ENCODE peak calls at places on chromosome 9, in nine cellular contexts. P is activated CD8-positive, alpha-beta T cell treated with anti-CD3 and anti-CD28 coated beads for 36 hours; H is foreskin keratinocyte; N is stimulated activated effector memory CD8-positive, alpha-beta T cell treated with anti-CD3 and anti-CD28 coated beads, Interleukin-12 subunit alpha, Interleukin-12 subunit beta, amount 100 ng/mL, for 72 hours; Q is upper lobe of left lung; V is heart left ventricle; M is naive thymus-derived CD8-positive, alpha-beta T cell; R is stimulated activated naive B cell treated with anti-CD40 and anti-IgM and Interleukin-4, amounts not matched to agents 10 μg/mL and 1 μg/mL and 100 μg/mL, for 72 hours; K is activated T-helper 17 cell treated with anti-CD3 and anti-CD28 coated beads, Interleukin-2, amount 50 U/mL, for 72 hours. I is an unnamed sample.
A peak's percentile ranks its signal among the peaks of the same experiment; 100 is the strongest.

GRCh38 chr9:133572821-133573361 is 36.3 kb downstream of the FAM163B start:
- ATAC-seq in P (no peak), H (no peak), N (no peak), Q (peak; percentile 7), V (peak; percentile 91), M (no peak), R (no peak), K (no peak), I (peak; percentile 75)

GRCh38 chr9:99000480-99001395 is 57.0 kb downstream of the COL15A1 start:
- ATAC-seq in P (peak; percentile 75), H (peak; percentile 58), N (peak; percentile 61), Q (no peak), V (no peak), M (peak; percentile 86), R (peak; percentile 90), K (peak; percentile 65), I (no peak)

GRCh38 chr9:75289332-75289731 is 201.0 kb downstream of the OSTF1 start:
- ATAC-seq in P (no peak), H (no peak), N (no peak), Q (no peak), V (no peak), M (no peak), R (no peak), K (no peak), I (no peak)

GRCh38 chr9:114231218-114232090 is 76.1 kb downstream of the COL27A1 start:
- ATAC-seq in P (no peak), H (no peak), N (no peak), Q (no peak), V (no peak), M (no peak), R (no peak), K (no peak), I (no peak)

GRCh38 chr9:31210982-31211570 is 1173.4 kb upstream of the ACO1 start:
- ATAC-seq in P (peak; percentile 56), H (no peak), N (peak; percentile 44), Q (no peak), V (no peak), M (no peak), R (peak; percentile 92), K (peak; percentile 37), I (no peak)

GRCh38 chr9:136295055-136295454 is 8.8 kb downstream of the CCDC187 start:
- ATAC-seq in P (no peak), H (no peak), N (no peak), Q (no peak), V (no peak), M (no peak), R (no peak), K (no peak), I (no peak)

GRCh38 chr9:108525214-108525613 is 330.6 kb downstream of the ACTL7B start:
- ATAC-seq in P (no peak), H (no peak), N (no peak), Q (peak; percentile 19), V (peak; percentile 38), M (no peak), R (no peak), K (no peak), I (peak; percentile 58)

GRCh38 chr9:125472926-125473701 is 211.5 kb downstream of the GAPVD1 start:
- ATAC-seq in P (no peak), H (no peak), N (no peak), Q (peak; percentile 44), V (peak; percentile 90), M (no peak), R (no peak), K (no peak), I (peak; percentile 49)

GRCh38 chr9:130499804-130500263 is 55.1 kb downstream of the ASS1 start:
- ATAC-seq in P (peak; percentile 67), H (peak; percentile 53), N (no peak), Q (no peak), V (peak; percentile 64), M (no peak), R (no peak), K (peak; percentile 38), I (no peak)

GRCh38 chr9:73270967-73271722 is 119.5 kb downstream of the ANXA1 start:
- ATAC-seq in P (no peak), H (peak; percentile 100), N (no peak), Q (no peak), V (no peak), M (no peak), R (no peak), K (no peak), I (no peak)

GRCh38 chr9:32565967-32566366 is 7.0 kb downstream of the NDUFB6 start:
- ATAC-seq in P (peak; percentile 34), H (no peak), N (no peak), Q (no peak), V (no peak), M (no peak), R (no peak), K (no peak), I (no peak)

GRCh38 chr9:130186839-130187522 is 14.8 kb downstream of the NCS1 start:
- ATAC-seq in P (no peak), H (peak; percentile 83), N (peak; percentile 77), Q (no peak), V (peak; percentile 91), M (no peak), R (peak; percentile 38), K (peak; percentile 53), I (peak; percentile 81)

GRCh38 chr9:75962186-75963036 is 71.9 kb downstream of the PCSK5 start:
- ATAC-seq in P (peak; percentile 39), H (no peak), N (no peak), Q (peak; percentile 51), V (peak; percentile 86), M (peak; percentile 50), R (no peak), K (peak; percentile 16), I (peak; percentile 51)